ENCODE peak calls at places on chromosomes 13 and 19, in four cellular contexts. H is psoas muscle, D is MCF 10A, E is epithelial cell of proximal tubule. W is an unnamed sample.

GRCh38 chr13:76884167-76884566 is 2.0 kb downstream of the KCTD12 start:
- DNase-seq in H (peak), D (peak), E (no peak), W (no peak)

GRCh38 chr19:29329460-29330134 is 116.6 kb upstream of the UQCRFS1 start:
- DNase-seq in H (no peak), D (no peak), E (no peak), W (no peak)

GRCh38 chr19:34306213-34306661 is 51.9 kb downstream of the GARRE1 start:
- DNase-seq in H (no peak), D (no peak), E (peak), W (no peak)

GRCh38 chr19:51354742-51355148 is 11.4 kb downstream of the ETFB start:
- DNase-seq in H (no peak), D (no peak), E (no peak), W (no peak)

GRCh38 chr19:47778954-47779351 is 450 bp downstream of the SELENOW start:
- DNase-seq in H (peak), D (no peak), E (no peak), W (no peak)

GRCh38 chr13:20967340-20967739 is 64.8 kb upstream of the XPO4 start:
- DNase-seq in H (no peak), D (no peak), E (no peak), W (no peak)

GRCh38 chr13:97030705-97031452 is 36.6 kb upstream of the OXGR1 start:
- DNase-seq in H (no peak), D (peak), E (no peak), W (no peak)

GRCh38 chr13:30685987-30686386 is 49.4 kb upstream of the ALOX5AP start:
- DNase-seq in H (no peak), D (no peak), E (no peak), W (no peak)

GRCh38 chr19:13099073-13099999 is 3.3 kb downstream of the LYL1 start:
- DNase-seq in H (peak), D (no peak), E (no peak), W (no peak)

GRCh38 chr13:44313674-44314073 is 60.0 kb upstream of the SERP2 start:
- DNase-seq in H (no peak), D (peak), E (peak), W (no peak)

GRCh38 chr13:49499889-49500660 is 4.3 kb downstream of the PHF11 start:
- DNase-seq in H (no peak), D (peak), E (no peak), W (no peak)

GRCh38 chr13:49494645-49495044 is 1.1 kb upstream of the PHF11 start:
- DNase-seq in H (no peak), D (peak), E (no peak), W (no peak)

GRCh38 chr13:49498211-49498610 is 2.5 kb downstream of the PHF11 start:
- DNase-seq in H (no peak), D (no peak), E (no peak), W (no peak)

GRCh38 chr13:49497272-49497671 is 1.5 kb downstream of the PHF11 start:
- DNase-seq in H (no peak), D (no peak), E (no peak), W (no peak)

DNA sequence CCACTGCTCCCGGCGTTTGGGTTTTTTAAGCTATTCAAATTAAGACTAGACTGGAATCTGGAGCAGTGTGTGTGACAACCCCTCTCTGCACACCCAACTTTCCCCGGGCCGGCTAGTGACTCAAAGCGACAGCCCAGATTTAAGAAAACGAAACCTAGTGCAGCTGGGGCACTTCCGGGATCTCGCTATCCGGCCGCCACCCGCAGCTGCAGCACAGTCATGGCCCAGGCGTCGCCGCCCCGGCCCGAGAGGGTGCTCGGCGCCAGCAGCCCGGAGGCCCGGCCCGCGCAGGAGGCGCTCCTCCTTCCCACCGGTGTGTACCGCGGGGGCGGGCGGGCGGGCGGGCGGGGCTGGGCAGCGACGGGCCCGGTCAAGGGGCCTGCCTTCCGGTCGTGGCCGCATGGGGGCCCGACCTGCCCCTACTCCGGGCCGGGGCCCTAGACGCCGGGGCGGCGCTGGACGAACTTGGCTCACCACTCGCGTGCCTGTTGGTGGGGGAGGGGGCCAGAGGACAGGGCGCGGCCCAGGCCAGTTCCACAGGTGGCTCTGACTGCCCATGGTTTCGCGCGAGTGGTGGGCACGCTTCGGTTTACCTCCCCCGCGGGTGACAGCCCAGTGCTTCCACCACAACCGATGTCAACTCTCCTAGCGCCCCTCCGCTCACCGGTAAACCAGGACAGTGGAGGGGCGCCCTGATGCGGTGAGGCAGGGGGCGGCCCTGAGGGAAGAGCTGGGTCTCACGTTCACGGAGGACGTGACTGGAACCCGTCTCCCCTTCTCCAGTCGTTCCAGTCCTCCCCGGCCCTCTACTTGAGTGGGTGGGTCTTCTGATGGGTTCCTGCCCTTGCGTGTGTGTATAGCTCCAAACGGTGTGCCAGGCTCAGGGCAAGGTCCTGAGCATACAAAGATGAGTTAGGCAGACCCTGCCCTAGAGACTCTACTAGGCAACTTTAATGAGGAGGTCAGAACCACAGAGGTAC is at the start of gene PHF11:
- DNase-seq in H (peak), D (peak), E (no peak), W (peak)
- TF ChIP-seq CTCF in H (peak), D (no peak), E (no peak), W (no peak)

GRCh38 chr13:26568132-26568815 is 10.8 kb downstream of the WASF3 start:
- DNase-seq in H (no peak), D (no peak), E (no peak), W (no peak)
- TF ChIP-seq CTCF in H (no peak), D (no peak), E (no peak), W (no peak)

DNA sequence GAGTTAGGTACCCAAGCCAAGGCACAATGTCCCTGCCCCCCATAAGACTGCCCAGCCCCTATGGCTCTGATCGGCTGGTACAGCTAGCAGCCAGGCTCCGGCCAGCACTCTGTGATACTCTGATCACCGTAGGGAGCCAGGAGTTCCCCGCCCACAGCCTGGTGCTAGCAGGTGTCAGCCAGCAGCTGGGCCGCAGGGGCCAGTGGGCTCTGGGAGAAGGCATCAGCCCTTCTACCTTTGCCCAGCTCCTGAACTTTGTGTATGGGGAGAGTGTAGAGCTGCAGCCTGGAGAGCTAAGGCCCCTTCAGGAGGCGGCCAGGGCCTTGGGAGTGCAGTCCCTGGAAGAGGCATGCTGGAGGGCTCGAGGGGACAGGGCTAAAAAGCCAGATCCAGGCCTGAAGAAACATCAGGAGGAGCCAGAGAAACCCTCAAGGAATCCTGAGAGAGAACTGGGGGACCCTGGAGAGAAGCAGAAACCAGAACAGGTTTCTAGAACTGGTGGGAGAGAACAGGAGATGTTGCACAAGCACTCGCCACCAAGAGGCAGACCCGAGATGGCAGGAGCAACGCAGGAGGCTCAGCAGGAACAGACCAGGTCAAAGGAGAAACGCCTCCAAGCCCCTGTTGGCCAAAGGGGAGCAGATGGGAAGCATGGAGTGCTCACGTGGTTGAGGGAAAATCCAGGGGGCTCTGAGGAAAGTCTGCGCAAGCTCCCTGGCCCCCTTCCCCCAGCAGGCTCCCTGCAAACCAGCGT is 3.0 kb upstream of the KMT2B start:
- DNase-seq in H (no peak), D (no peak), E (no peak), W (no peak)
- TF ChIP-seq CTCF in H (no peak), D (no peak), E (no peak), W (no peak)

DNA sequence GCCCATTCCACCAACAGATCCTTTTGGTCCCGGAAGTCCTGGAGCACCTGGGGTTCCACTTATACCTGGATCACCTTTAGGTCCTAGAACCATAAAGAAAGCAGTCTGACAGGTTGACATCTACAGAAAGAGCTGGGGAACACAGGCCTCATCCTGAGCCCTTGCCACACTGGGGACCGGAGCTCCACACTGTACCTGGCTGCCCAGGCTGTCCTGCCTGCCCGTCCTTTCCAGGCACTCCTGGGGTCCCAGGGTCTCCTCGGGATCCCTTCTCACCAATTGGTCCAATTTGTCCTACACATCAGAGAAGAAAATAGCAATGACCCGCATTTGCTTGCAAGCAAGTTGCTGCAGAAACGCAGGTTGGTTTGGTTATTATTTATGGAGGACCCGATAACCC is 130.5 kb downstream of the COL4A1 start:
- DNase-seq in H (no peak), D (no peak), E (no peak), W (no peak)
- TF ChIP-seq CTCF in H (no peak), D (no peak), E (no peak), W (no peak)

GRCh38 chr13:39417643-39418042 is 185.3 kb downstream of the LHFPL6 start:
- DNase-seq in H (no peak), D (peak), E (no peak), W (no peak)

GRCh38 chr13:39419068-39419467 is 183.9 kb downstream of the LHFPL6 start:
- DNase-seq in H (no peak), D (no peak), E (no peak), W (no peak)

GRCh38 chr13:39415403-39415802 is 187.6 kb downstream of the LHFPL6 start:
- DNase-seq in H (peak), D (peak), E (no peak), W (no peak)

GRCh38 chr13:39418424-39418823 is 184.6 kb downstream of the LHFPL6 start:
- DNase-seq in H (no peak), D (no peak), E (no peak), W (no peak)

DNA sequence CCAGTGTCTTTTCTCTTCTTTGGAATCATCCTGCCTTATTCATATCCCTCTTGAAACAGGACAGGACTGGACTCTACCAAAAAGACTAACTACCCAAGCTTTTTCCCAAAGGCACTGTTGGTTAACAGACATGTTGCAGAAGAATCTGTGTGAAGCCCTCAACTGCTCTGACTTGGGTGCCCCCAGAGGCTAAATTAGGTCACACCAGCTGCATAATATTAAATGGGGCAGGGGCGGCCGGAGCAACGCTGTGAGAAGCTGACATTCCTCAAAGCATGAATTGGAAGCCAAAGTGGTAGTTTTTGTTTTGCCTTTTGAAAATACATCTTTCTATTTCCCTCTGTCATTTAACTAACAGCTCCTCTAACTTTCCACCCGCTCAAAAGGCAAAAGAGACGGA is 185.9 kb downstream of the LHFPL6 start:
- DNase-seq in H (no peak), D (peak), E (no peak), W (no peak)
- TF ChIP-seq CTCF in H (no peak), D (no peak), E (peak), W (no peak)

DNA sequence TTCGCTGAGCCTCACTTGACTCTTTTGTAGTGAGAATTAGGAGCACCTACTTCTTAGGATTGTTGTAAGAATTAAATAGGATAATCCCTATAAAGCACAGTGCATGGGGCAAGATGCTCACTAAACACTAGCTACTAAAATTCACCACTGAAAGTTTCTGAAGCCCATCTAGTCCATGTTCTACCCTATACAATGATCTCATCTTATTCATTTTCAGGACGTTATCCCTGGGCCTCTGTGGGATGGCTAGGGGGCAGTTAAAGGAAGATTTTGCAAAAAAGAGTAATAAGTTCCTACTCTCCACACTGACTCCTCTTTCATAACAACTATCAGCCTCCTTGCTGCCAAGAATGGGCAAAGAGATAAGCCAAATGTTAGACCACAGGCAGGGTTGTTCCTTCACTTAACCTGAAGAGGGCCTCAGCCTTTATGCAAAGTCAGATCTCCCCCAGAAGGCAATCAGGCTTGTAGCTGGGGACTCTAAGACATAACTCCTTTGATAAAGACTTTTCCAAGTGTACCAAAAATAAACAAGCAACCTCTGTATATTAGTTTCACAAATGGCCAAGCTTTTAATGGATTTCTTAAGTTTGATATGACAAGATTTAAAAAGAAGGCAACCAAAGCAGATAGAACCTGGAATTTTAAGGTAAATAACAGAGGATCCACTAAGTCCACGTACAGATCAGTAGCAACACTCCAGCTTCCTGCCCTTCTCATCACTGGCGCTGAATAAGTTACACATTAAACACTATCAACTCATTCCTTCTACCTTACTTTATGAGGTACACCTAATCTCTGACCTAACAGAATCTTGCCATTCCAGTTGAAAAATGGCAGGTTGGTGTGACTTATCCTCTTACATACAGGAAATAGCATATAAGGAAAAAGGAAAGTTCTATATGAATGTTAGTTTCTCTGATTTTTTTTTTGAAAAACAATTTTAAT is 44.4 kb downstream of the ELF1 start:
- DNase-seq in H (no peak), D (peak), E (peak), W (no peak)
- TF ChIP-seq CTCF in H (peak), D (peak), E (peak), W (no peak)

GRCh38 chr19:14361824-14362223 is 19.4 kb upstream of the ADGRE5 start:
- DNase-seq in H (no peak), D (peak), E (no peak), W (no peak)
- TF ChIP-seq CTCF in H (peak), D (no peak), E (no peak), W (no peak)

GRCh38 chr13:51066091-51066831 is 44.8 kb downstream of the C13orf42 start:
- DNase-seq in H (no peak), D (peak), E (peak), W (no peak)
- TF ChIP-seq CTCF in H (no peak), D (no peak), E (no peak), W (no peak)

GRCh38 chr13:73061478-73062275 is 2.9 kb downstream of the KLF5 start:
- DNase-seq in H (no peak), D (peak), E (no peak), W (no peak)

GRCh38 chr13:73058741-73059459 is at the start of gene KLF5:
- DNase-seq in H (peak), D (peak), E (no peak), W (peak)

GRCh38 chr13:73060251-73061160 is 1.7 kb downstream of the KLF5 start:
- DNase-seq in H (peak), D (peak), E (no peak), W (no peak)

GRCh38 chr13:73058432-73058740 is 419 bp upstream of the KLF5 start:
- DNase-seq in H (no peak), D (no peak), E (peak), W (no peak)

GRCh38 chr13:73059460-73060250 is 850 bp downstream of the KLF5 start:
- DNase-seq in H (peak), D (no peak), E (no peak), W (no peak)
- TF ChIP-seq CTCF in H (peak), D (no peak), E (no peak), W (no peak)

GRCh38 chr19:49939721-49940481 is 10.6 kb upstream of the NUP62 start:
- DNase-seq in H (no peak), D (no peak), E (no peak), W (no peak)
- TF ChIP-seq CTCF in H (no peak), D (no peak), E (peak), W (no peak)

W was measured in omental fat pad.